ENCODE peak calls at places on chromosomes 3 and 15, in five cellular contexts. D is A549, Y is K562, G is HepG2, T is GM12878. I is an unnamed sample.

GRCh38 chr15:66761723-66762595 is 59.9 kb downstream of the SMAD6 start:
- DNase-seq in D (peak), G (no peak), Y (no peak), T (no peak), I (no peak)

GRCh38 chr3:27568393-27568792 is 84.2 kb upstream of the SLC4A7 start:
- DNase-seq in G (no peak), Y (no peak), T (no peak), D (no peak), I (no peak)

GRCh38 chr3:42780398-42780797 is 7.3 kb upstream of the CCDC13 start:
- DNase-seq in D (no peak), T (no peak), Y (no peak), G (no peak), I (no peak)

GRCh38 chr3:112084980-112085697 is 1.1 kb upstream of the C3orf52 start:
- DNase-seq in T (no peak), D (peak), Y (no peak), G (peak), I (no peak)

GRCh38 chr15:74722591-74722990 is 2.7 kb downstream of the CYP1A1 start:
- DNase-seq in T (no peak), G (no peak), D (no peak), Y (no peak), I (no peak)

GRCh38 chr3:141455603-141456327 is 31.1 kb upstream of the RASA2 start:
- DNase-seq in D (no peak), Y (no peak), T (no peak), G (no peak), I (no peak)

GRCh38 chr3:120350431-120350941 is 1.3 kb upstream of the LRRC58 start:
- DNase-seq in G (peak), Y (peak), D (peak), T (no peak), I (no peak)

GRCh38 chr15:25893621-25894020 is 30.5 kb upstream of the ATP10A start:
- DNase-seq in D (no peak), T (no peak), Y (no peak), G (no peak), I (no peak)

GRCh38 chr3:4978259-4978965 is 825 bp upstream of the BHLHE40 start:
- DNase-seq in D (peak), Y (peak), T (peak), G (peak), I (peak)

GRCh38 chr15:73388256-73388781 is 19.6 kb upstream of the HCN4 start:
- DNase-seq in G (peak), Y (no peak), T (no peak), D (peak), I (no peak)

GRCh38 chr3:108008106-108008505 is 82.7 kb downstream of the CD47 start:
- DNase-seq in Y (no peak), G (no peak), D (no peak), T (no peak), I (no peak)

GRCh38 chr3:120418446-120418845 is 32.3 kb downstream of the FSTL1 start:
- DNase-seq in G (no peak), Y (no peak), T (no peak), D (no peak), I (no peak)

GRCh38 chr3:127773752-127774395 is 48.4 kb downstream of the MGLL start:
- DNase-seq in Y (no peak), G (no peak), T (no peak), D (no peak), I (no peak)

GRCh38 chr15:76916369-76916768 is 11.2 kb upstream of the SCAPER start:
- DNase-seq in T (no peak), D (no peak), G (no peak), Y (no peak), I (no peak)

GRCh38 chr3:123841476-123842238 is 42.5 kb downstream of the MYLK start:
- DNase-seq in Y (no peak), T (no peak), D (no peak), G (no peak), I (no peak)

GRCh38 chr3:195057716-195058115 is 213.2 kb downstream of the XXYLT1 start:
- DNase-seq in G (no peak), D (no peak), Y (no peak), T (no peak), I (no peak)

GRCh38 chr3:181265750-181266333 is 276.3 kb upstream of the DNAJC19 start:
- DNase-seq in T (no peak), Y (no peak), D (no peak), G (no peak), I (no peak)

GRCh38 chr3:31804251-31805051 is 176.6 kb downstream of the OSBPL10 start:
- DNase-seq in G (no peak), D (peak), T (no peak), Y (no peak), I (no peak)

GRCh38 chr3:12979151-12979946 is 93.9 kb downstream of the IQSEC1 start:
- DNase-seq in Y (no peak), G (no peak), T (no peak), D (no peak), I (no peak)

GRCh38 chr3:190429681-190430080 is 20.0 kb downstream of the TMEM207 start:
- DNase-seq in Y (no peak), G (no peak), D (no peak), T (no peak), I (no peak)

DNA sequence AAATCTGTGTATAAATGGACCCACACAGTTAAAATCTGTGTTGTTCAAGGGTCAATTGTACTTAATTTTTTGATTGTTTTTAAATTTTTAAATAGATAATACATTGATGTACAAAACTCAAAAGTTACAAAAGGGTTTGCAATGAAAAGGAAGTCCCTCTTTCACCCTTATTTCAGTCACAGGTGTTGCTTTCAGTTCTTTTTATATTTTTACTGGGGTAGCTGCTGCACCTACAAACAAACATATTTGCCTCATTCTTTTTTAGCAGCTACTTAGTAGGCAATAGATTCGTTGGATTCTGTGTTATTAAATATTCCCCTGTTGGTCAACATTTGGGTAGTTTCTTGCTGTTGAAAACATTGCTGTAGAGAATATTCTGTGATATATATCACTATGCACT is 44.4 kb downstream of the PIAS1 start:
- DNase-seq in G (no peak), T (no peak), D (no peak), Y (no peak), I (no peak)
- TF ChIP-seq KDM1A in G (no peak), T (no peak), D (no peak), Y (no peak), I (no peak)

GRCh38 chr3:171181907-171182690 is 155.6 kb upstream of the SLC2A2 start:
- DNase-seq in Y (peak), G (no peak), T (no peak), D (no peak), I (no peak)
- TF ChIP-seq KDM1A in Y (no peak), G (no peak), T (no peak), D (no peak), I (no peak)

GRCh38 chr3:171049831-171050444 is 23.4 kb upstream of the SLC2A2 start:
- DNase-seq in T (peak), D (peak), G (peak), Y (peak), I (peak)
- TF ChIP-seq KDM1A in T (no peak), D (no peak), G (no peak), Y (no peak), I (no peak)

GRCh38 chr3:153495422-153495821 is 333.4 kb downstream of the RAP2B start:
- DNase-seq in Y (no peak), D (no peak), G (no peak), T (no peak), I (no peak)
- TF ChIP-seq KDM1A in Y (no peak), D (no peak), G (no peak), T (no peak), I (no peak)

GRCh38 chr15:101049856-101050646 is 130.9 kb downstream of the LRRK1 start:
- DNase-seq in G (no peak), T (no peak), D (no peak), Y (no peak), I (peak)
- TF ChIP-seq KDM1A in G (no peak), T (no peak), D (no peak), Y (no peak), I (no peak)

GRCh38 chr3:49278548-49278947 is 1.5 kb upstream of the C3orf62 start:
- DNase-seq in D (no peak), G (no peak), Y (no peak), T (no peak), I (no peak)
- TF ChIP-seq KDM1A in D (no peak), G (no peak), Y (no peak), T (no peak), I (no peak)

GRCh38 chr3:28907616-28908015 is 373.3 kb upstream of the RBMS3 start:
- DNase-seq in D (no peak), Y (no peak), T (no peak), G (no peak), I (no peak)

GRCh38 chr3:28905798-28906197 is 375.1 kb upstream of the RBMS3 start:
- DNase-seq in G (no peak), T (no peak), Y (no peak), D (no peak), I (no peak)

GRCh38 chr3:28912120-28912885 is 368.6 kb upstream of the RBMS3 start:
- DNase-seq in Y (no peak), G (no peak), D (no peak), T (no peak), I (no peak)

GRCh38 chr3:28903171-28903601 is 377.7 kb upstream of the RBMS3 start:
- DNase-seq in T (no peak), D (no peak), G (no peak), Y (no peak), I (no peak)

GRCh38 chr3:28906561-28907310 is 374.1 kb upstream of the RBMS3 start:
- DNase-seq in Y (no peak), D (no peak), T (no peak), G (no peak), I (no peak)
- TF ChIP-seq KDM1A in Y (no peak), D (no peak), T (no peak), G (no peak), I (no peak)